ENCODE peak calls at places on chromosomes 3 and 15, in six cellular contexts. D is CD8-positive, alpha-beta T cell; S is A673; E is activated T-cell treated with anti-CD3 and anti-CD28 coated beads, Interleukin-2, amount 50 U/mL, for 1 hour; Y is activated naive CD8-positive, alpha-beta T cell treated with anti-CD3 and anti-CD28 coated beads for 36 hours; B is left ventricle myocardium inferior. P is an unnamed sample.

GRCh38 chr15:77993374-77993911 is 84.1 kb downstream of the TBC1D2B start:
- DNase-seq in E (no peak), B (no peak), Y (no peak), S (no peak), D (no peak), P (no peak)

GRCh38 chr3:30684361-30684760 is 78.0 kb downstream of the TGFBR2 start:
- DNase-seq in B (no peak), Y (no peak), D (no peak), S (no peak), E (no peak), P (no peak)

GRCh38 chr3:128950223-128950938 is 43.5 kb downstream of the CFAP92 start:
- DNase-seq in S (peak; percentile 67), B (no peak), E (no peak), Y (no peak), D (peak; percentile 34), P (no peak)

GRCh38 chr15:28002136-28002861 is 96.8 kb downstream of the OCA2 start:
- DNase-seq in Y (no peak), B (no peak), D (no peak), E (no peak), S (no peak), P (no peak)

GRCh38 chr15:31554261-31554660 is 227.6 kb downstream of the KLF13 start:
- DNase-seq in E (no peak), D (no peak), B (peak; percentile 61), Y (no peak), S (no peak), P (no peak)

GRCh38 chr3:81443948-81444347 is 317.5 kb downstream of the GBE1 start:
- DNase-seq in S (no peak), E (no peak), Y (no peak), D (no peak), B (no peak), P (no peak)

GRCh38 chr15:56659197-56659596 is 74.1 kb downstream of the ZNF280D start:
- DNase-seq in E (no peak), D (no peak), B (no peak), Y (no peak), S (no peak), P (no peak)

GRCh38 chr3:142209655-142210054 is 15.7 kb downstream of the GK5 start:
- DNase-seq in D (no peak), S (peak; percentile 81), B (no peak), Y (no peak), E (no peak), P (no peak)

GRCh38 chr3:78140866-78141658 is 1101.2 kb downstream of the ROBO2 start:
- DNase-seq in Y (no peak), B (no peak), D (no peak), E (no peak), S (no peak), P (no peak)

GRCh38 chr15:62068071-62068786 is 1.5 kb downstream of the C2CD4A start:
- DNase-seq in Y (peak; percentile 41), D (peak; percentile 24), S (peak; percentile 28), E (peak; percentile 47), B (peak; percentile 52), P (peak; percentile 73)

GRCh38 chr15:90178468-90179435 is 22.4 kb upstream of the SEMA4B start:
- DNase-seq in D (no peak), Y (no peak), B (no peak), E (no peak), S (no peak), P (peak; percentile 19)

GRCh38 chr3:141078200-141078599 is 27.1 kb downstream of the SPSB4 start:
- DNase-seq in B (no peak), Y (no peak), S (no peak), D (no peak), E (no peak), P (no peak)

GRCh38 chr3:61564405-61565059 is 3.2 kb downstream of the PTPRG start:
- DNase-seq in B (peak; percentile 88), S (peak; percentile 53), Y (peak; percentile 12), E (no peak), D (no peak), P (no peak)

GRCh38 chr3:145882416-145882815 is 278.6 kb downstream of the PLOD2 start:
- DNase-seq in S (no peak), Y (no peak), B (no peak), E (no peak), D (no peak), P (no peak)

GRCh38 chr3:182303169-182303568 is 490.1 kb upstream of the ATP11B start:
- DNase-seq in Y (no peak), S (no peak), D (no peak), B (no peak), E (no peak), P (no peak)

GRCh38 chr3:106161236-106161635 is 292.4 kb upstream of the CBLB start:
- DNase-seq in S (peak; percentile 58), E (no peak), B (no peak), Y (no peak), D (no peak), P (no peak)

GRCh38 chr3:31213869-31214486 is 318.7 kb upstream of the STT3B start:
- DNase-seq in S (no peak), Y (peak; percentile 18), D (peak; percentile 34), E (no peak), B (no peak), P (peak; percentile 90)

GRCh38 chr3:69065318-69065964 is 13.3 kb upstream of the TMF1 start:
- DNase-seq in B (no peak), D (no peak), Y (no peak), E (no peak), S (no peak), P (no peak)

GRCh38 chr3:100910986-100911385 is 82.2 kb downstream of the ABI3BP start:
- DNase-seq in D (no peak), B (no peak), E (no peak), S (no peak), Y (no peak), P (no peak)

GRCh38 chr3:144643778-144644191 is 672.2 kb downstream of the DIPK2A start:
- DNase-seq in Y (no peak), B (no peak), D (no peak), S (no peak), E (no peak), P (no peak)

GRCh38 chr15:77499087-77499765 is 78.5 kb downstream of the HMG20A start:
- DNase-seq in D (no peak), E (no peak), S (no peak), Y (no peak), B (no peak), P (no peak)

GRCh38 chr3:111998661-111999641 is at the start of gene TAGLN3:
- DNase-seq in B (no peak), S (no peak), E (no peak), D (no peak), Y (no peak), P (no peak)

GRCh38 chr15:51982013-51982769 is 10.6 kb upstream of the LEO1 start:
- DNase-seq in Y (peak; percentile 47), D (no peak), S (peak; percentile 88), E (peak; percentile 41), B (no peak), P (peak; percentile 95)

GRCh38 chr3:11037966-11038365 is 45.4 kb downstream of the SLC6A1 start:
- DNase-seq in B (no peak), Y (no peak), S (no peak), E (no peak), D (no peak), P (no peak)

GRCh38 chr15:50786871-50787270 is 21.4 kb upstream of the SPPL2A start:
- DNase-seq in S (no peak), E (no peak), D (no peak), B (no peak), Y (no peak), P (no peak)

GRCh38 chr3:39892068-39892467 is 82.7 kb downstream of the MYRIP start:
- DNase-seq in B (no peak), S (no peak), E (no peak), D (no peak), Y (no peak), P (no peak)

GRCh38 chr3:170277833-170278586 is 55.8 kb downstream of the PRKCI start:
- DNase-seq in Y (no peak), E (no peak), B (no peak), D (no peak), S (no peak), P (no peak)

GRCh38 chr15:68154923-68155559 is 50.1 kb downstream of the CALML4 start:
- DNase-seq in S (peak; percentile 79), D (no peak), B (no peak), Y (peak; percentile 5), E (no peak), P (peak; percentile 78)

GRCh38 chr15:96888764-96889163 is 558.3 kb downstream of the NR2F2 start:
- DNase-seq in Y (no peak), B (no peak), E (no peak), D (no peak), S (no peak), P (no peak)

GRCh38 chr3:116179091-116179490 is 266.2 kb downstream of the LSAMP start:
- DNase-seq in E (no peak), S (peak; percentile 76), D (no peak), B (no peak), Y (no peak), P (peak; percentile 55)

GRCh38 chr15:100686725-100687488 is 84.5 kb downstream of the ASB7 start:
- DNase-seq in S (no peak), B (no peak), Y (no peak), D (no peak), E (no peak), P (no peak)

GRCh38 chr3:20622304-20622703 is 436.3 kb upstream of the SGO1 start:
- DNase-seq in E (no peak), S (no peak), B (no peak), Y (no peak), D (no peak), P (no peak)